ENCODE peak calls at places on chromosome 5, in eight cellular contexts. I, T, C, S, L, N, A and Y are unnamed samples.

GRCh38 chr5:149775785-149776184 is 45.7 kb downstream of the PPARGC1B start:
- DNase-seq in T (no peak), A (no peak), I (no peak), S (no peak), L (no peak), C (no peak), N (no peak), Y (no peak)

GRCh38 chr5:123937230-123937629 is 425.3 kb downstream of the CSNK1G3 start:
- DNase-seq in L (no peak), I (peak; percentile 21), S (no peak), C (no peak), N (no peak), A (peak; percentile 29), T (no peak), Y (no peak)

GRCh38 chr5:134446938-134447337 is 35.3 kb upstream of the CDKN2AIPNL start:
- DNase-seq in L (no peak), I (no peak), T (no peak), C (no peak), S (no peak), A (no peak), N (no peak), Y (no peak)

GRCh38 chr5:116404792-116405191 is 169.8 kb downstream of the SEMA6A start:
- DNase-seq in T (no peak), I (no peak), S (no peak), A (no peak), L (no peak), N (no peak), C (no peak), Y (no peak)

GRCh38 chr5:144205141-144205551 is 34.5 kb downstream of the KCTD16 start:
- DNase-seq in L (no peak), A (no peak), N (no peak), I (no peak), C (peak; percentile 30), S (peak; percentile 64), T (peak; percentile 30), Y (no peak)

GRCh38 chr5:171342362-171343111 is 33.5 kb downstream of the TLX3 start:
- DNase-seq in I (no peak), C (no peak), S (peak; percentile 34), N (peak; percentile 47), L (peak; percentile 40), T (no peak), A (no peak), Y (no peak)

GRCh38 chr5:18069790-18070189 is 435.5 kb downstream of the TAF11L14 start:
- DNase-seq in T (no peak), C (no peak), A (no peak), S (no peak), N (no peak), I (no peak), L (no peak), Y (no peak)

GRCh38 chr5:157324237-157324636 is 58.3 kb downstream of the CYFIP2 start:
- DNase-seq in T (no peak), S (no peak), N (no peak), L (no peak), I (no peak), C (no peak), A (no peak), Y (no peak)

GRCh38 chr5:140251527-140251973 is 51.4 kb downstream of the PFDN1 start:
- DNase-seq in N (no peak), I (peak; percentile 41), L (no peak), A (no peak), T (no peak), S (no peak), C (no peak), Y (no peak)

GRCh38 chr5:167574381-167574780 is 717.1 kb upstream of the WWC1 start:
- DNase-seq in N (no peak), C (no peak), I (no peak), T (no peak), A (no peak), L (no peak), S (no peak), Y (no peak)

GRCh38 chr5:81631124-81631523 is 119.8 kb downstream of the SSBP2 start:
- DNase-seq in T (no peak), S (no peak), I (no peak), C (no peak), A (no peak), L (no peak), N (no peak), Y (no peak)

GRCh38 chr5:142114686-142115085 is 6.1 kb downstream of the NDFIP1 start:
- DNase-seq in A (no peak), L (no peak), T (no peak), I (no peak), C (no peak), S (no peak), N (no peak), Y (no peak)

GRCh38 chr5:150119421-150120061 is 33.2 kb upstream of the CSF1R start:
- DNase-seq in I (peak; percentile 24), N (no peak), S (no peak), T (no peak), L (no peak), A (no peak), C (peak; percentile 15), Y (no peak)

GRCh38 chr5:90982576-90982975 is 400.5 kb downstream of the ARRDC3 start:
- DNase-seq in N (no peak), T (no peak), C (no peak), I (no peak), A (no peak), S (no peak), L (no peak), Y (no peak)

GRCh38 chr5:145830594-145830993 is 4.5 kb downstream of the PRELID2 start:
- DNase-seq in N (no peak), I (no peak), L (no peak), T (no peak), C (no peak), S (no peak), A (no peak), Y (no peak)

GRCh38 chr5:132394681-132395259 is 25.3 kb downstream of the SLC22A5 start:
- DNase-seq in A (no peak), S (no peak), I (no peak), L (no peak), C (no peak), T (no peak), N (no peak), Y (no peak)

GRCh38 chr5:132392411-132392810 is 22.9 kb downstream of the SLC22A5 start:
- DNase-seq in I (no peak), L (no peak), A (no peak), C (no peak), T (no peak), N (no peak), S (no peak), Y (no peak)

GRCh38 chr5:132396589-132397001 is 27.1 kb downstream of the SLC22A5 start:
- DNase-seq in S (no peak), I (no peak), L (no peak), N (no peak), T (no peak), C (no peak), A (no peak), Y (no peak)

GRCh38 chr5:132392978-132393825 is 23.7 kb downstream of the SLC22A5 start:
- DNase-seq in L (no peak), N (no peak), T (no peak), S (no peak), I (no peak), A (no peak), C (no peak), Y (no peak)

GRCh38 chr5:132397224-132397623 is 27.7 kb downstream of the SLC22A5 start:
- DNase-seq in A (no peak), N (no peak), S (no peak), C (no peak), L (no peak), I (no peak), T (no peak), Y (no peak)
- H3K4me1 ChIP-seq in A (no peaks in the 10 kb centered on the region), N (no peaks in the 10 kb centered on the region), S (no peaks in the 10 kb centered on the region), C (no peaks in the 10 kb centered on the region), L (no peaks in the 10 kb centered on the region), I (no peaks in the 10 kb centered on the region), T (peaks cover 3% of the 10 kb centered on the region), Y (peaks cover 28% of the 10 kb centered on the region)

GRCh38 chr5:76460104-76460503 is 57.0 kb downstream of the IQGAP2 start:
- DNase-seq in N (no peak), I (no peak), S (peak; percentile 24), L (no peak), C (no peak), A (no peak), T (no peak), Y (no peak)

GRCh38 chr5:76458492-76458863 is 55.4 kb downstream of the IQGAP2 start:
- DNase-seq in N (no peak), I (no peak), L (no peak), C (no peak), A (no peak), S (no peak), T (no peak), Y (no peak)

GRCh38 chr5:76457685-76458491 is 54.8 kb downstream of the IQGAP2 start:
- DNase-seq in C (no peak), A (no peak), L (no peak), N (no peak), S (peak; percentile 15), T (no peak), I (no peak), Y (no peak)

GRCh38 chr5:76455531-76456132 is 52.5 kb downstream of the IQGAP2 start:
- DNase-seq in A (no peak), L (no peak), N (no peak), S (no peak), I (no peak), C (no peak), T (no peak), Y (no peak)

GRCh38 chr5:76456258-76456657 is 53.2 kb downstream of the IQGAP2 start:
- DNase-seq in T (no peak), S (no peak), N (no peak), C (no peak), I (no peak), L (no peak), A (no peak), Y (no peak)
- H3K27me3 ChIP-seq in T (no peaks in the 10 kb centered on the region), S (no peaks in the 10 kb centered on the region), N (no peaks in the 10 kb centered on the region), C (no peaks in the 10 kb centered on the region), I (no peaks in the 10 kb centered on the region), L (no peaks in the 10 kb centered on the region), A (no peaks in the 10 kb centered on the region), Y (no peaks in the 10 kb centered on the region)

GRCh38 chr5:65926276-65926761 is at the start of gene ERBIN:
- DNase-seq in N (peak; percentile 76), T (peak; percentile 86), C (peak; percentile 78), I (peak; percentile 88), S (peak; percentile 83), A (peak; percentile 76), L (peak; percentile 87), Y (peak; percentile 24)
- TF ChIP-seq POLR2A in N (peak; percentile 48), T (peak; percentile 63), C (peak; percentile 38), I (no peak), S (no peak), A (peak; percentile 51), L (no peak), Y (no peak)

DNA sequence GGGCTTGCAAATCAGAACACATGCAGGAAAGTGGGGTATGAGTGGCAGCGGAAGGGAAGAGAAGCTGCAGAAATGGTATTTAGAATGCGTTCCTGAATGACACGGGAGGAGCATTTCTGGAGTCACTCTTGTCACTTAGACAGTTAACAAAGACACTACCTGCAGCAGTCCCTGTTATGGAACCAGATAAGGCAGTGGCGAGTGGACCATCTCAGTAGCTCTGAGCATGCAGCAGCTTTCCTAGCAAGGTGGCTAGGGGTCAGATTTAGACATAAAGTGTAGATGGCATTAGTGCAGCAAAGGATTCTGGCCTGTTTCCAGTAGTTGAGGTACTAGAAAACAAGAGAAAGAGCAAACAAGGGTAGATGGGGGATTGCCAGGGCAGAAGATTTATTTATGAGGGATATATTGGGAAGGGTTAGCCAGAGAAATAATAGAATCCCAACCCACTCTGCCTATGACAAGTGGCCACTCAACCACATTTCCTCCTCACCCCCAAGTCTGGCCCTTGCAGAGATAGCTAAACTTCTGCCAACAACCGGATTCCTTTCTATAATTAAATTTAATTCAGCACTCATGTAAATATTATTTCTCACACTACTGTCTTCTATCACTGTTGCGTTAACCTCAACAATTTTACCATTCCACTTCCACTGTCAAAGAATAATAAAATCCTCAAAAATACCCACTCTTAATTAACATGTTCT is 201.6 kb downstream of the DCP2 start:
- DNase-seq in S (no peak), T (no peak), A (no peak), I (no peak), C (no peak), L (no peak), N (no peak), Y (no peak)
- H3K4me1 ChIP-seq in S (no peaks in the 10 kb centered on the region), T (peaks cover 10% of the 10 kb centered on the region), A (no peaks in the 10 kb centered on the region), I (peaks cover 38% of the 10 kb centered on the region), C (no peaks in the 10 kb centered on the region), L (no peaks in the 10 kb centered on the region), N (no peaks in the 10 kb centered on the region), Y (peaks cover 6% of the 10 kb centered on the region)